ENCODE peak calls at places on chromosomes 12 and 14, in seven cellular contexts. L, U, N, X, A, Q and B are unnamed samples.

GRCh38 chr12:7219599-7220243 is 30.2 kb downstream of the PEX5 start:
- DNase-seq in U (no peak), L (peak; percentile 75), A (peak; percentile 61), X (peak; percentile 65), N (peak; percentile 77), Q (peak; percentile 71), B (peak; percentile 91)

GRCh38 chr12:109946505-109946904 is 46.4 kb downstream of the TCHP start:
- DNase-seq in L (no peak), U (no peak), A (no peak), X (no peak), N (no peak), Q (no peak), B (no peak)

GRCh38 chr14:80974338-80975078 is 19.1 kb downstream of the TSHR start:
- DNase-seq in X (no peak), N (no peak), A (no peak), Q (no peak), L (no peak), U (no peak), B (no peak)

GRCh38 chr14:61575751-61576150 is 119.6 kb upstream of the HIF1A start:
- DNase-seq in N (no peak), Q (no peak), A (no peak), L (no peak), X (no peak), U (no peak), B (peak; percentile 50)

GRCh38 chr14:99716091-99716849 is 32.2 kb downstream of the CYP46A1 start:
- DNase-seq in A (no peak), L (no peak), Q (no peak), N (no peak), U (no peak), X (no peak), B (peak; percentile 80)

GRCh38 chr14:26163761-26164160 is 434.1 kb downstream of the NOVA1 start:
- DNase-seq in Q (no peak), A (no peak), N (no peak), X (no peak), U (no peak), L (no peak), B (no peak)

GRCh38 chr14:99029150-99029915 is 242.7 kb downstream of the BCL11B start:
- DNase-seq in U (no peak), L (no peak), X (no peak), Q (no peak), A (no peak), N (no peak), B (no peak)

GRCh38 chr14:39218171-39218769 is 15.4 kb upstream of the MIA2 start:
- DNase-seq in L (peak; percentile 89), A (peak; percentile 45), N (no peak), Q (no peak), X (no peak), U (no peak), B (no peak)

GRCh38 chr14:100747021-100747586 is 20.4 kb downstream of the DLK1 start:
- DNase-seq in N (peak; percentile 58), U (no peak), Q (no peak), L (peak; percentile 45), A (peak; percentile 78), X (peak; percentile 34), B (no peak)

GRCh38 chr14:71221119-71221518 is 313.9 kb downstream of the PCNX1 start:
- DNase-seq in X (no peak), U (no peak), L (no peak), N (no peak), A (no peak), Q (no peak), B (no peak)

GRCh38 chr12:43891856-43892574 is 56.1 kb downstream of the TMEM117 start:
- DNase-seq in N (no peak), X (no peak), L (no peak), A (no peak), Q (no peak), U (no peak), B (no peak)

GRCh38 chr14:31970744-31971143 is 106.4 kb upstream of the ARHGAP5 start:
- DNase-seq in A (no peak), L (no peak), X (no peak), N (no peak), U (no peak), Q (no peak), B (no peak)

GRCh38 chr12:84924956-84925355 is 12.4 kb upstream of the SLC6A15 start:
- DNase-seq in U (no peak), N (no peak), X (no peak), L (no peak), A (no peak), Q (no peak), B (no peak)

GRCh38 chr12:113194971-113195391 is 9.5 kb downstream of the RITA1 start:
- DNase-seq in U (no peak), X (no peak), A (no peak), N (no peak), Q (no peak), L (no peak), B (no peak)

GRCh38 chr14:97946291-97946690 is 1149.1 kb downstream of the VRK1 start:
- DNase-seq in Q (no peak), U (no peak), X (no peak), L (no peak), A (no peak), N (no peak), B (no peak)

GRCh38 chr12:119156401-119156800 is 22.3 kb upstream of the HSPB8 start:
- DNase-seq in N (no peak), L (no peak), X (no peak), Q (no peak), A (no peak), U (no peak), B (no peak)

GRCh38 chr12:132397152-132397933 is 68.0 kb upstream of the GALNT9 start:
- DNase-seq in N (peak; percentile 33), A (no peak), L (no peak), X (no peak), U (no peak), Q (no peak), B (no peak)

GRCh38 chr14:39417014-39417413 is 15.2 kb downstream of the FBXO33 start:
- DNase-seq in N (no peak), U (no peak), L (peak; percentile 6), X (no peak), A (no peak), Q (no peak), B (no peak)

GRCh38 chr12:105107176-105107496 is 395 bp upstream of the WASHC4 start:
- DNase-seq in A (no peak), N (peak; percentile 68), L (peak; percentile 26), Q (no peak), U (no peak), X (no peak), B (no peak)

GRCh38 chr12:48687595-48687994 is 5.6 kb upstream of the KANSL2 start:
- DNase-seq in X (no peak), A (no peak), U (no peak), N (no peak), L (no peak), Q (no peak), B (no peak)

GRCh38 chr12:48686037-48686595 is 4.1 kb upstream of the KANSL2 start:
- DNase-seq in Q (no peak), X (no peak), L (no peak), U (no peak), A (no peak), N (no peak), B (no peak)

GRCh38 chr12:48683534-48683933 is 1.5 kb upstream of the KANSL2 start:
- DNase-seq in X (no peak), N (no peak), A (no peak), U (no peak), Q (no peak), L (no peak), B (no peak)

GRCh38 chr12:48682927-48683326 is 889 bp upstream of the KANSL2 start:
- DNase-seq in A (no peak), N (no peak), Q (no peak), U (no peak), L (no peak), X (no peak), B (no peak)

GRCh38 chr12:48686615-48687334 is 4.7 kb upstream of the KANSL2 start:
- DNase-seq in L (no peak), X (no peak), Q (no peak), A (no peak), N (no peak), U (no peak), B (no peak)
- TF ChIP-seq POLR2AphosphoS5 in L (no peak), X (no peak), Q (no peak), A (no peak), N (no peak), U (peak; percentile 37), B (no peak)

GRCh38 chr12:53096089-53096741 is 1.3 kb upstream of the IGFBP6 start:
- DNase-seq in Q (no peak), U (no peak), A (no peak), L (no peak), N (peak; percentile 94), X (no peak), B (no peak)

GRCh38 chr12:53097564-53098353 is at the start of gene IGFBP6:
- DNase-seq in U (no peak), A (no peak), N (peak; percentile 85), X (no peak), L (no peak), Q (no peak), B (no peak)

GRCh38 chr12:53098354-53098981 is 1.0 kb downstream of the IGFBP6 start:
- DNase-seq in U (no peak), X (no peak), L (peak; percentile 41), Q (no peak), N (peak; percentile 86), A (no peak), B (no peak)

GRCh38 chr12:53096761-53097160 is 706 bp upstream of the IGFBP6 start:
- DNase-seq in Q (no peak), N (peak; percentile 65), X (no peak), L (no peak), U (no peak), A (no peak), B (no peak)

DNA sequence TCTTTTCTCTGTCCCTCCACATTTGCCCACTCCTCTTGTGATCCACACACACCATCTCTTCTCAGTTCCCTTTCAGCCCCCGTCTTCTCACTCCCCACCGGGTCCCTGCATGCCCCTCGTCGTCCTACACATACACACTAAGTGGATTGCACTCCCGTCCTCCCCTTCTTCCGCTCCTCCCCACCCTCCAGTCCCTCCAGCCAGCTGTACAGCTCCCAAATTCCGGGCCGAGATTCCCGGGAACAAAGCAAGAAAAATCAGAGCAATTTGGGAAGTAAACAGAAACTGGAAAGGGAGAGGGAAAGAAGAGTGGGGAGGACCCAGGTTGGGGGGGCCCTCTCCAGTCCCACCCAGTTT is 282 bp upstream of the IGFBP6 start:
- DNase-seq in U (no peak), X (no peak), Q (no peak), L (no peak), A (no peak), N (peak; percentile 83), B (no peak)
- TF ChIP-seq POLR2AphosphoS5 in U (no peak), X (no peak), Q (no peak), L (no peak), A (no peak), N (peak; percentile 4), B (no peak)

GRCh38 chr14:55065411-55065810 is 14.0 kb downstream of the MAPK1IP1L start:
- DNase-seq in Q (no peak), A (no peak), X (no peak), N (no peak), L (no peak), U (no peak), B (no peak)
- TF ChIP-seq POLR2AphosphoS5 in Q (no peak), A (no peak), X (no peak), N (no peak), L (no peak), U (peak; percentile 52), B (no peak)

DNA sequence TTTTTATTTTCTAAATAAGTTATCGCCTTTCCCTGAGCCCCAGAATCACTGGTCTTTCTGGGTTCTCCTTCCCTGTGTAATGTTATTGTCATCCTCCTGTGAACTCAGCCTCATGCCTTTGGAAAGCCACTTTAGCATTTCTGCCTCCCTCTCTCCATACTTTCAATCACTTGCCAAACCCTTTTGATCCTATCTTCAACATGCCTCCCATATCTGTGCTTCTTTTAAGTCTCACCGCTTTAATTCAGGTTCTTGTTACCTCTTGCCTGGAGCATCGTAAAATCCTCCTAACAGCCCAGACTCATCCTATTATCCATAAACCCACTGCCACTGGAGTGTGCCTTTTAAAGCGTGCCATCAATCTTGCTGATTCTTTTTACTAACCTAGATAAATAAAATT is 321.8 kb downstream of the BMP4 start:
- DNase-seq in X (no peak), A (no peak), N (no peak), L (no peak), Q (no peak), U (no peak), B (no peak)
- TF ChIP-seq POLR2AphosphoS5 in X (no peak), A (no peak), N (no peak), L (no peak), Q (no peak), U (no peak), B (no peak)